ENCODE peak calls at places on chromosomes 5 and 9, in seven cellular contexts. K is left ventricle myocardium inferior, Y is foreskin keratinocyte, Q is MM.1S, U is fibroblast of lung, P is Caco-2, C is choroid plexus epithelial cell. A is an unnamed sample.
A peak's percentile ranks its signal among the peaks of the same experiment; 100 is the strongest.

GRCh38 chr5:124747770-124748686 is 1.6 kb upstream of the ZNF608 start:
- DNase-seq in Y (no peak), K (no peak), C (peak; percentile 51), Q (peak; percentile 43), U (no peak), P (no peak), A (no peak)

GRCh38 chr5:151214614-151215545 is 9.0 kb downstream of the CCDC69 start:
- DNase-seq in P (peak; percentile 31), Y (no peak), U (no peak), Q (peak; percentile 72), C (no peak), K (no peak), A (no peak)

GRCh38 chr5:109876941-109877669 is 187.4 kb downstream of the MAN2A1 start:
- DNase-seq in K (no peak), Y (peak; percentile 77), P (no peak), U (peak; percentile 90), C (peak; percentile 13), Q (no peak), A (no peak)

GRCh38 chr5:97181856-97182545 is 1.0 kb downstream of the RIOK2 start:
- DNase-seq in C (peak; percentile 38), Q (no peak), Y (peak; percentile 18), K (no peak), U (peak; percentile 28), P (no peak), A (no peak)

GRCh38 chr5:80672140-80672736 is 17.5 kb upstream of the DHFR start:
- DNase-seq in C (peak; percentile 87), K (peak; percentile 29), Q (peak; percentile 72), Y (peak; percentile 55), U (peak; percentile 52), P (peak; percentile 76), A (peak; percentile 52)

GRCh38 chr5:7396169-7397004 is 449 bp downstream of the ADCY2 start:
- DNase-seq in K (no peak), C (peak; percentile 1), U (peak; percentile 34), P (no peak), Y (no peak), Q (peak; percentile 9), A (peak; percentile 22)

GRCh38 chr9:79569814-79570448 is 1.8 kb upstream of the TLE4 start:
- DNase-seq in P (no peak), C (no peak), K (no peak), Y (no peak), Q (no peak), U (no peak), A (no peak)

GRCh38 chr5:89330087-89330486 is 447.1 kb upstream of the MEF2C start:
- DNase-seq in Q (no peak), K (no peak), C (no peak), U (no peak), P (no peak), Y (no peak), A (no peak)

GRCh38 chr5:101932599-101932998 is 363.5 kb downstream of the SLCO4C1 start:
- DNase-seq in Y (no peak), U (no peak), K (no peak), Q (no peak), P (peak; percentile 6), C (no peak), A (no peak)

GRCh38 chr5:53971096-53971495 is 339.3 kb downstream of the ARL15 start:
- DNase-seq in C (no peak), Q (no peak), U (peak; percentile 6), P (no peak), Y (no peak), K (no peak), A (no peak)

GRCh38 chr9:34664281-34665108 is 2.0 kb upstream of the CCL27 start:
- DNase-seq in K (peak; percentile 79), Y (peak; percentile 67), C (peak; percentile 80), U (peak; percentile 53), Q (peak; percentile 84), P (peak; percentile 72), A (peak; percentile 60)

DNA sequence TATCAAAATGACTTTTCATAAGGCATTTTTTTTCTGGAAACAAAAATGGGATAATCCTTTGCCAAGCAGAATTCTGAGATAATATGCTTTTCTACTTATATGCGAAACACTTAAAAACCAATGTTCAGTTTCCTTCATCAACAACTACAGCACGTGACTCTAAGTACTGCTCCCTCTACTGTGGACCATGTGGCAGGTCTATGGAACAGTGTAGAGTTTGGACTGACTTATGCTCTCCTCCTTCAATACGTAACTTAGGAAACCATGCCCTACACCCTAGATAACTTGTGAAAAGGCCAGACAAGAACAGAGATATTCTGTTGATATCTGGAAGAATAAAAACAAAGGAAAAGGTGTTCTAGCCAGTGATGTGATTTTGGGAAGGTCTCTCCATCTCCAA is 111.3 kb upstream of the GNA14 start:
- DNase-seq in U (no peak), Q (no peak), P (no peak), C (no peak), Y (no peak), K (no peak), A (no peak)
- TF ChIP-seq CTCF in U (no peak), Q (no peak), P (no peak), C (peak; percentile 9), Y (no peak), K (no peak), A (no peak)

GRCh38 chr9:14653511-14653910 is 39.7 kb downstream of the ZDHHC21 start:
- DNase-seq in Y (no peak), Q (no peak), C (peak; percentile 6), K (no peak), P (no peak), U (no peak), A (no peak)

GRCh38 chr9:14654932-14655331 is 38.3 kb downstream of the ZDHHC21 start:
- DNase-seq in U (no peak), K (no peak), Y (no peak), Q (no peak), C (peak; percentile 21), P (no peak), A (no peak)

GRCh38 chr9:14652729-14653377 is 40.4 kb downstream of the ZDHHC21 start:
- DNase-seq in C (peak; percentile 74), U (peak; percentile 10), K (no peak), Q (no peak), Y (no peak), P (peak; percentile 31), A (no peak)
- TF ChIP-seq CTCF in C (peak; percentile 68), U (peak; percentile 53), K (peak; percentile 67), Q (peak; percentile 43), Y (peak; percentile 66), P (peak; percentile 39), A (peak; percentile 61)

DNA sequence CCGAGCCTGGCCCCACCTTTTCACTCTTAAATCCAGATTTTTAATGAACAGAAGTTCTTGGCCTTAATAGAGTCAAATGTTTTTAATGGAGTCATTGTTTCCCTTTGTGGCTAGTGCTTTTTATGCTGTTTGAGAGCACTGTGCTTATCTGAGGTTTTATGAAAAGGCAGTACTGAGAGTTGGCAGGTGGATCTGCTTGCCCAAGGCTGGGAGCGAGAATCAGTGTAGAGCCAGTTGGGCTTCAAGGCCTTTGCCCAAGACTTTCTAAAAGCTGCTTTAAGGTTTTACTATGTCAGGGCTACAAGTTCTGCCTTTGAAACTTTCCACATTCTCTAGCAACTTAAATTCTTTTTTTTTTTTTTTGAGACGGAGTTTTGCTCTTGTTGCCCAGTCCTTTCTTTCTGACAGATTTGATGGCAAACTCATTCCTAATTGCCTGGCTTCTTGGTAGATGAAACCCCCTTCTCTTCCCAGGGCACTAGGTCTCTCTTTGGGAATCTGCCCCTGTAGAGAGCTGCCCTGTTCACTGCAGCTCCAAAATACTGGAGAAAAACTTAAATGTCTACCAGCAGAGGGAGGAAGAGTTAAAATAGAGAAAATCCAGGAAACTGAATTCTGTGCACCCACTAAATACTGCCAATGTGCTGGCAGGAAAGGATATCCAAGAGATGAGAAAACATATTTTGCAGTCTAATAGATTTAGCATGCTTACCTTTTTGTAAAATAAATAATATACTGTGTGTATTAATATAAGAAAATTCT is 36.9 kb upstream of the CDK20 start:
- DNase-seq in C (peak; percentile 56), Y (peak; percentile 2), K (no peak), U (peak; percentile 16), P (peak; percentile 2), Q (no peak), A (no peak)
- TF ChIP-seq CTCF in C (peak; percentile 59), Y (peak; percentile 50), K (no peak), U (peak; percentile 21), P (no peak), Q (no peak), A (peak; percentile 45)

GRCh38 chr9:130453487-130453886 is 8.7 kb downstream of the ASS1 start:
- DNase-seq in Q (no peak), K (peak; percentile 58), U (peak; percentile 55), C (peak; percentile 73), Y (no peak), P (no peak), A (no peak)

GRCh38 chr9:130451004-130451390 is 6.2 kb downstream of the ASS1 start:
- DNase-seq in Q (no peak), P (no peak), Y (no peak), U (no peak), C (no peak), K (peak; percentile 38), A (no peak)

GRCh38 chr9:130452835-130453234 is 8.1 kb downstream of the ASS1 start:
- DNase-seq in K (no peak), Y (no peak), P (no peak), Q (no peak), U (no peak), C (no peak), A (no peak)

GRCh38 chr9:130450344-130451003 is 5.7 kb downstream of the ASS1 start:
- DNase-seq in Y (no peak), K (no peak), Q (no peak), C (no peak), P (peak; percentile 68), U (no peak), A (no peak)

GRCh38 chr9:130451509-130452388 is 7.0 kb downstream of the ASS1 start:
- DNase-seq in U (peak; percentile 93), C (peak; percentile 99), Q (no peak), P (peak; percentile 74), K (peak; percentile 84), Y (peak; percentile 85), A (no peak)
- TF ChIP-seq CTCF in U (peak; percentile 39), C (peak; percentile 70), Q (peak; percentile 52), P (peak; percentile 74), K (peak; percentile 60), Y (peak; percentile 68), A (peak; percentile 54)

GRCh38 chr9:89579741-89580395 is 24.9 kb upstream of the GADD45G start:
- DNase-seq in P (no peak), Q (no peak), K (no peak), Y (no peak), C (no peak), U (no peak), A (no peak)

GRCh38 chr9:89576404-89576824 is 28.4 kb upstream of the GADD45G start:
- DNase-seq in P (no peak), K (no peak), Y (no peak), Q (peak; percentile 51), C (peak; percentile 63), U (peak; percentile 13), A (no peak)

GRCh38 chr9:89577363-89577762 is 27.4 kb upstream of the GADD45G start:
- DNase-seq in C (no peak), P (no peak), Y (no peak), Q (no peak), K (no peak), U (no peak), A (no peak)

GRCh38 chr9:89574309-89574708 is 30.5 kb upstream of the GADD45G start:
- DNase-seq in Q (no peak), U (no peak), Y (no peak), C (no peak), P (no peak), K (no peak), A (no peak)
- TF ChIP-seq CTCF in Q (no peak), U (no peak), Y (no peak), C (no peak), P (no peak), K (no peak), A (no peak)

A was measured in progenitor cell of endocrine pancreas.